ENCODE peak calls at places on chromosomes 2 and 18, in eight cellular contexts. One of them, this sample, is unnamed.

GRCh38 chr2:173652311-173652710 is 297.6 kb downstream of the CDCA7 start:
- DNase-seq in C1 segment of cervical spinal cord: no peak
- DNase-seq in lung: no peak
- DNase-seq in GM18507: no peak
- DNase-seq in upper lobe of left lung: no peak
- DNase-seq in NCI-H2081: no peak
- DNase-seq in NCI-H187 treated with DMSO at 0.1 percent for 48 hours: no peak
- DNase-seq in foreskin fibroblast: peak
- DNase-seq in this sample: no peak

GRCh38 chr18:9366126-9366714 is 31.6 kb downstream of the TWSG1 start:
- DNase-seq in C1 segment of cervical spinal cord: peak
- DNase-seq in lung: no peak
- DNase-seq in GM18507: no peak
- DNase-seq in upper lobe of left lung: no peak
- DNase-seq in NCI-H2081: no peak
- DNase-seq in NCI-H187 treated with DMSO at 0.1 percent for 48 hours: no peak
- DNase-seq in foreskin fibroblast: peak
- DNase-seq in this sample: peak

GRCh38 chr2:70190413-70191243 is at the start of gene C2orf42:
- DNase-seq in C1 segment of cervical spinal cord: peak
- DNase-seq in lung: peak
- DNase-seq in GM18507: peak
- DNase-seq in upper lobe of left lung: peak
- DNase-seq in NCI-H2081: peak
- DNase-seq in NCI-H187 treated with DMSO at 0.1 percent for 48 hours: peak
- DNase-seq in foreskin fibroblast: peak
- DNase-seq in this sample: peak

GRCh38 chr2:105787376-105788318 is 42.9 kb downstream of the NCK2 start:
- DNase-seq in C1 segment of cervical spinal cord: no peak
- DNase-seq in lung: no peak
- DNase-seq in GM18507: no peak
- DNase-seq in upper lobe of left lung: no peak
- DNase-seq in NCI-H2081: no peak
- DNase-seq in NCI-H187 treated with DMSO at 0.1 percent for 48 hours: no peak
- DNase-seq in foreskin fibroblast: no peak
- DNase-seq in this sample: no peak

GRCh38 chr2:187942876-187943275 is 348.8 kb upstream of the GULP1 start:
- DNase-seq in C1 segment of cervical spinal cord: no peak
- DNase-seq in lung: no peak
- DNase-seq in GM18507: no peak
- DNase-seq in upper lobe of left lung: no peak
- DNase-seq in NCI-H2081: no peak
- DNase-seq in NCI-H187 treated with DMSO at 0.1 percent for 48 hours: no peak
- DNase-seq in foreskin fibroblast: peak
- DNase-seq in this sample: no peak

GRCh38 chr2:170973492-170974303 is 44.6 kb downstream of the GORASP2 start:
- DNase-seq in C1 segment of cervical spinal cord: peak
- DNase-seq in lung: peak
- DNase-seq in GM18507: peak
- DNase-seq in upper lobe of left lung: peak
- DNase-seq in NCI-H2081: peak
- DNase-seq in NCI-H187 treated with DMSO at 0.1 percent for 48 hours: no peak
- DNase-seq in foreskin fibroblast: peak
- DNase-seq in this sample: peak

GRCh38 chr2:34105015-34105767 is 506.1 kb upstream of the FAM98A start:
- DNase-seq in C1 segment of cervical spinal cord: no peak
- DNase-seq in lung: no peak
- DNase-seq in GM18507: no peak
- DNase-seq in upper lobe of left lung: no peak
- DNase-seq in NCI-H2081: no peak
- DNase-seq in NCI-H187 treated with DMSO at 0.1 percent for 48 hours: no peak
- DNase-seq in foreskin fibroblast: peak
- DNase-seq in this sample: peak

GRCh38 chr2:177449159-177449558 is 56.6 kb downstream of the AGPS start:
- DNase-seq in C1 segment of cervical spinal cord: no peak
- DNase-seq in lung: no peak
- DNase-seq in GM18507: no peak
- DNase-seq in upper lobe of left lung: no peak
- DNase-seq in NCI-H2081: no peak
- DNase-seq in NCI-H187 treated with DMSO at 0.1 percent for 48 hours: no peak
- DNase-seq in foreskin fibroblast: no peak
- DNase-seq in this sample: no peak

GRCh38 chr18:73848656-73849055 is 299.0 kb downstream of the FBXO15 start:
- DNase-seq in C1 segment of cervical spinal cord: no peak
- DNase-seq in lung: no peak
- DNase-seq in GM18507: no peak
- DNase-seq in upper lobe of left lung: no peak
- DNase-seq in NCI-H2081: no peak
- DNase-seq in NCI-H187 treated with DMSO at 0.1 percent for 48 hours: no peak
- DNase-seq in foreskin fibroblast: peak
- DNase-seq in this sample: no peak

GRCh38 chr2:238427435-238428162 is 872 bp downstream of the ASB1 start:
- DNase-seq in C1 segment of cervical spinal cord: no peak
- DNase-seq in lung: no peak
- DNase-seq in GM18507: no peak
- DNase-seq in upper lobe of left lung: peak
- DNase-seq in NCI-H2081: no peak
- DNase-seq in NCI-H187 treated with DMSO at 0.1 percent for 48 hours: no peak
- DNase-seq in foreskin fibroblast: peak
- DNase-seq in this sample: peak

GRCh38 chr18:6747646-6748045 is 18.1 kb downstream of the ARHGAP28 start:
- DNase-seq in C1 segment of cervical spinal cord: no peak
- DNase-seq in lung: no peak
- DNase-seq in GM18507: no peak
- DNase-seq in upper lobe of left lung: no peak
- DNase-seq in NCI-H2081: no peak
- DNase-seq in NCI-H187 treated with DMSO at 0.1 percent for 48 hours: no peak
- DNase-seq in foreskin fibroblast: peak
- DNase-seq in this sample: peak

GRCh38 chr2:37189452-37190153 is 1.1 kb upstream of the SULT6B1 start:
- DNase-seq in C1 segment of cervical spinal cord: no peak
- DNase-seq in lung: no peak
- DNase-seq in GM18507: no peak
- DNase-seq in upper lobe of left lung: no peak
- DNase-seq in NCI-H2081: no peak
- DNase-seq in NCI-H187 treated with DMSO at 0.1 percent for 48 hours: no peak
- DNase-seq in foreskin fibroblast: peak
- DNase-seq in this sample: peak

GRCh38 chr18:23106575-23106974 is 28.7 kb upstream of the CABLES1 start:
- DNase-seq in C1 segment of cervical spinal cord: no peak
- DNase-seq in lung: no peak
- DNase-seq in GM18507: no peak
- DNase-seq in upper lobe of left lung: no peak
- DNase-seq in NCI-H2081: no peak
- DNase-seq in NCI-H187 treated with DMSO at 0.1 percent for 48 hours: no peak
- DNase-seq in foreskin fibroblast: peak
- DNase-seq in this sample: peak

GRCh38 chr2:15041429-15041837 is 408.9 kb downstream of the LRATD1 start:
- DNase-seq in C1 segment of cervical spinal cord: no peak
- DNase-seq in lung: no peak
- DNase-seq in GM18507: no peak
- DNase-seq in upper lobe of left lung: no peak
- DNase-seq in NCI-H2081: no peak
- DNase-seq in NCI-H187 treated with DMSO at 0.1 percent for 48 hours: no peak
- DNase-seq in foreskin fibroblast: peak
- DNase-seq in this sample: no peak

GRCh38 chr2:64793701-64794100 is 140.0 kb upstream of the SERTAD2 start:
- DNase-seq in C1 segment of cervical spinal cord: no peak
- DNase-seq in lung: no peak
- DNase-seq in GM18507: no peak
- DNase-seq in upper lobe of left lung: no peak
- DNase-seq in NCI-H2081: no peak
- DNase-seq in NCI-H187 treated with DMSO at 0.1 percent for 48 hours: no peak
- DNase-seq in foreskin fibroblast: no peak
- DNase-seq in this sample: no peak

GRCh38 chr2:215553946-215554345 is 118.1 kb upstream of the FN1 start:
- DNase-seq in C1 segment of cervical spinal cord: no peak
- DNase-seq in lung: no peak
- DNase-seq in GM18507: no peak
- DNase-seq in upper lobe of left lung: no peak
- DNase-seq in NCI-H2081: no peak
- DNase-seq in NCI-H187 treated with DMSO at 0.1 percent for 48 hours: no peak
- DNase-seq in foreskin fibroblast: no peak
- DNase-seq in this sample: no peak

GRCh38 chr18:62848946-62849345 is 133.6 kb downstream of the PHLPP1 start:
- DNase-seq in C1 segment of cervical spinal cord: no peak
- DNase-seq in lung: no peak
- DNase-seq in GM18507: no peak
- DNase-seq in upper lobe of left lung: no peak
- DNase-seq in NCI-H2081: no peak
- DNase-seq in NCI-H187 treated with DMSO at 0.1 percent for 48 hours: no peak
- DNase-seq in foreskin fibroblast: peak
- DNase-seq in this sample: no peak

GRCh38 chr2:230942371-230942770 is 17.3 kb upstream of the GPR55 start:
- DNase-seq in C1 segment of cervical spinal cord: no peak
- DNase-seq in lung: peak
- DNase-seq in GM18507: no peak
- DNase-seq in upper lobe of left lung: no peak
- DNase-seq in NCI-H2081: no peak
- DNase-seq in NCI-H187 treated with DMSO at 0.1 percent for 48 hours: no peak
- DNase-seq in foreskin fibroblast: no peak
- DNase-seq in this sample: no peak

GRCh38 chr2:57877811-57878572 is 168.6 kb upstream of the VRK2 start:
- DNase-seq in C1 segment of cervical spinal cord: no peak
- DNase-seq in lung: no peak
- DNase-seq in GM18507: no peak
- DNase-seq in upper lobe of left lung: no peak
- DNase-seq in NCI-H2081: peak
- DNase-seq in NCI-H187 treated with DMSO at 0.1 percent for 48 hours: peak
- DNase-seq in foreskin fibroblast: no peak
- DNase-seq in this sample: no peak

GRCh38 chr2:120367649-120368048 is 21.7 kb downstream of the INHBB start:
- DNase-seq in C1 segment of cervical spinal cord: no peak
- DNase-seq in lung: no peak
- DNase-seq in GM18507: no peak
- DNase-seq in upper lobe of left lung: no peak
- DNase-seq in NCI-H2081: no peak
- DNase-seq in NCI-H187 treated with DMSO at 0.1 percent for 48 hours: no peak
- DNase-seq in foreskin fibroblast: no peak
- DNase-seq in this sample: peak

GRCh38 chr2:33497177-33497787 is 20.8 kb downstream of the RASGRP3 start:
- DNase-seq in C1 segment of cervical spinal cord: no peak
- DNase-seq in lung: no peak
- DNase-seq in GM18507: no peak
- DNase-seq in upper lobe of left lung: no peak
- DNase-seq in NCI-H2081: no peak
- DNase-seq in NCI-H187 treated with DMSO at 0.1 percent for 48 hours: no peak
- DNase-seq in foreskin fibroblast: no peak
- DNase-seq in this sample: peak

GRCh38 chr2:25232248-25232825 is 64.0 kb upstream of the POMC start:
- DNase-seq in C1 segment of cervical spinal cord: no peak
- DNase-seq in lung: no peak
- DNase-seq in GM18507: no peak
- DNase-seq in upper lobe of left lung: no peak
- DNase-seq in NCI-H2081: no peak
- DNase-seq in NCI-H187 treated with DMSO at 0.1 percent for 48 hours: peak
- DNase-seq in foreskin fibroblast: no peak
- DNase-seq in this sample: no peak

GRCh38 chr2:80395251-80395650 is 90.7 kb upstream of the LRRTM1 start:
- DNase-seq in C1 segment of cervical spinal cord: no peak
- DNase-seq in lung: no peak
- DNase-seq in GM18507: no peak
- DNase-seq in upper lobe of left lung: no peak
- DNase-seq in NCI-H2081: no peak
- DNase-seq in NCI-H187 treated with DMSO at 0.1 percent for 48 hours: no peak
- DNase-seq in foreskin fibroblast: no peak
- DNase-seq in this sample: no peak

GRCh38 chr2:182379235-182379634 is 47.6 kb downstream of the PDE1A start:
- DNase-seq in C1 segment of cervical spinal cord: no peak
- DNase-seq in lung: no peak
- DNase-seq in GM18507: no peak
- DNase-seq in upper lobe of left lung: no peak
- DNase-seq in NCI-H2081: no peak
- DNase-seq in NCI-H187 treated with DMSO at 0.1 percent for 48 hours: no peak
- DNase-seq in foreskin fibroblast: peak
- DNase-seq in this sample: peak

GRCh38 chr2:104734937-104735586 is 118.9 kb upstream of the POU3F3 start:
- DNase-seq in C1 segment of cervical spinal cord: no peak
- DNase-seq in lung: no peak
- DNase-seq in GM18507: no peak
- DNase-seq in upper lobe of left lung: no peak
- DNase-seq in NCI-H2081: no peak
- DNase-seq in NCI-H187 treated with DMSO at 0.1 percent for 48 hours: no peak
- DNase-seq in foreskin fibroblast: no peak
- DNase-seq in this sample: no peak

GRCh38 chr2:30217644-30218361 is 13.5 kb upstream of the LBH start:
- DNase-seq in C1 segment of cervical spinal cord: no peak
- DNase-seq in lung: peak
- DNase-seq in GM18507: no peak
- DNase-seq in upper lobe of left lung: no peak
- DNase-seq in NCI-H2081: peak
- DNase-seq in NCI-H187 treated with DMSO at 0.1 percent for 48 hours: peak
- DNase-seq in foreskin fibroblast: no peak
- DNase-seq in this sample: no peak

GRCh38 chr2:9483107-9483506 is 8.8 kb downstream of the IAH1 start:
- DNase-seq in C1 segment of cervical spinal cord: no peak
- DNase-seq in lung: no peak
- DNase-seq in GM18507: no peak
- DNase-seq in upper lobe of left lung: no peak
- DNase-seq in NCI-H2081: no peak
- DNase-seq in NCI-H187 treated with DMSO at 0.1 percent for 48 hours: no peak
- DNase-seq in foreskin fibroblast: no peak
- DNase-seq in this sample: no peak

GRCh38 chr18:8882632-8883408 is 177.5 kb downstream of the MTCL1 start:
- DNase-seq in C1 segment of cervical spinal cord: no peak
- DNase-seq in lung: no peak
- DNase-seq in GM18507: no peak
- DNase-seq in upper lobe of left lung: peak
- DNase-seq in NCI-H2081: no peak
- DNase-seq in NCI-H187 treated with DMSO at 0.1 percent for 48 hours: no peak
- DNase-seq in foreskin fibroblast: no peak
- DNase-seq in this sample: peak

This sample was measured in endothelial cell of umbilical vein.